ENCODE peak calls at places on chromosome 7, in five cellular contexts. I, M, H, R and K are unnamed samples. For H3K9me3 and H3K27me3, the result is how much of the 10 kb centered on the place peaks cover.

GRCh38 chr7:104943502-104944343 is 70.3 kb upstream of the KMT2E start:
- DNase-seq in I (peak), M (no peak), H (no peak), R (no peak), K (no peak)

GRCh38 chr7:1931951-1932270 is 261.8 kb downstream of the ELFN1 start:
- DNase-seq in I (no peak), M (no peak), H (no peak), R (no peak), K (no peak)

GRCh38 chr7:47885309-47886000 is 62.8 kb downstream of the PKD1L1 start:
- DNase-seq in I (peak), M (no peak), H (no peak), R (no peak), K (no peak)

GRCh38 chr7:100371561-100372171 is 1.6 kb upstream of the PILRA start:
- DNase-seq in I (no peak), M (no peak), H (no peak), R (no peak), K (no peak)

GRCh38 chr7:30727061-30727945 is 24.6 kb upstream of the INMT start:
- DNase-seq in I (no peak), M (no peak), H (peak), R (peak), K (no peak)

GRCh38 chr7:48837266-48837665 is 87.1 kb upstream of the CDC14C start:
- DNase-seq in I (no peak), M (no peak), H (no peak), R (no peak), K (no peak)

GRCh38 chr7:73623798-73624668 is at the start of gene MLXIPL:
- DNase-seq in I (peak), M (peak), H (no peak), R (peak), K (no peak)

GRCh38 chr7:101913247-101913721 is 95.9 kb downstream of the CUX1 start:
- DNase-seq in I (no peak), M (no peak), H (no peak), R (no peak), K (no peak)

GRCh38 chr7:140576589-140576988 is 64.0 kb downstream of the DENND2A start:
- DNase-seq in I (no peak), M (no peak), H (no peak), R (no peak), K (no peak)

GRCh38 chr7:150982348-150982747 is 4.2 kb upstream of the KCNH2 start:
- DNase-seq in I (peak), M (no peak), H (no peak), R (no peak), K (no peak)

GRCh38 chr7:101690061-101690460 is 61.0 kb upstream of the MYL10 start:
- DNase-seq in I (no peak), M (no peak), H (no peak), R (no peak), K (no peak)

GRCh38 chr7:13031481-13031880 is 344.0 kb downstream of the ARL4A start:
- DNase-seq in I (no peak), M (no peak), H (no peak), R (no peak), K (no peak)

GRCh38 chr7:152522551-152522950 is 86.7 kb upstream of the KMT2C start:
- DNase-seq in I (peak), M (no peak), H (no peak), R (no peak), K (no peak)

GRCh38 chr7:47934831-47935230 is 13.4 kb downstream of the PKD1L1 start:
- DNase-seq in I (no peak), M (no peak), H (no peak), R (no peak), K (no peak)

GRCh38 chr7:131071786-131072504 is 255.7 kb upstream of the MKLN1 start:
- DNase-seq in I (no peak), M (no peak), H (peak), R (no peak), K (peak)

GRCh38 chr7:120171406-120171805 is 101.6 kb upstream of the KCND2 start:
- DNase-seq in I (no peak), M (no peak), H (no peak), R (no peak), K (no peak)

GRCh38 chr7:105521027-105521730 is 892 bp downstream of the PUS7 start:
- DNase-seq in I (peak), M (peak), H (peak), R (no peak), K (peak)

GRCh38 chr7:75756340-75757297 is 15.4 kb downstream of the CCL26 start:
- DNase-seq in I (no peak), M (no peak), H (peak), R (no peak), K (no peak)

GRCh38 chr7:134502463-134502862 is 24.9 kb upstream of the AKR1B10 start:
- DNase-seq in I (peak), M (no peak), H (peak), R (no peak), K (peak)

GRCh38 chr7:129615018-129615417 is 3.5 kb downstream of the NRF1 start:
- DNase-seq in I (no peak), M (no peak), H (peak), R (no peak), K (no peak)

GRCh38 chr7:43593010-43593409 is 10.1 kb downstream of the STK17A start:
- DNase-seq in I (no peak), M (no peak), H (no peak), R (no peak), K (no peak)

GRCh38 chr7:147771344-147771743 is 819.2 kb upstream of the C7orf33 start:
- DNase-seq in I (no peak), M (no peak), H (no peak), R (no peak), K (no peak)

GRCh38 chr7:68043546-68043945 is 1046.9 kb downstream of the TYW1 start:
- DNase-seq in I (no peak), M (no peak), H (no peak), R (no peak), K (peak)

GRCh38 chr7:54705436-54705835 is 53.6 kb downstream of the SEC61G start:
- DNase-seq in I (no peak), M (no peak), H (peak), R (no peak), K (peak)

GRCh38 chr7:73520673-73521635 is 1.1 kb downstream of the BAZ1B start:
- DNase-seq in I (no peak), M (no peak), H (peak), R (no peak), K (no peak)

GRCh38 chr7:26959290-26959689 is 94.9 kb upstream of the SKAP2 start:
- DNase-seq in I (no peak), M (no peak), H (no peak), R (no peak), K (peak)

GRCh38 chr7:151707757-151708156 is 169.2 kb downstream of the PRKAG2 start:
- DNase-seq in I (no peak), M (no peak), H (no peak), R (no peak), K (no peak)

GRCh38 chr7:52088008-52088787 is 771.6 kb upstream of the COBL start:
- DNase-seq in I (peak), M (no peak), H (no peak), R (no peak), K (no peak)

GRCh38 chr7:20351901-20352300 is 21.2 kb downstream of the ITGB8 start:
- DNase-seq in I (no peak), M (no peak), H (peak), R (no peak), K (no peak)

GRCh38 chr7:84614821-84615506 is 420.4 kb upstream of the SEMA3A start:
- DNase-seq in I (no peak), M (no peak), H (no peak), R (no peak), K (no peak)

GRCh38 chr7:124720195-124720594 is 45.4 kb downstream of the GPR37 start:
- DNase-seq in I (no peak), M (no peak), H (peak), R (no peak), K (no peak)

GRCh38 chr7:124722292-124722691 is 43.3 kb downstream of the GPR37 start:
- DNase-seq in I (no peak), M (no peak), H (peak), R (no peak), K (no peak)

GRCh38 chr7:124716894-124717293 is 48.7 kb downstream of the GPR37 start:
- DNase-seq in I (no peak), M (no peak), H (no peak), R (no peak), K (no peak)

GRCh38 chr7:124723012-124723411 is 42.6 kb downstream of the GPR37 start:
- DNase-seq in I (no peak), M (no peak), H (peak), R (no peak), K (peak)

DNA sequence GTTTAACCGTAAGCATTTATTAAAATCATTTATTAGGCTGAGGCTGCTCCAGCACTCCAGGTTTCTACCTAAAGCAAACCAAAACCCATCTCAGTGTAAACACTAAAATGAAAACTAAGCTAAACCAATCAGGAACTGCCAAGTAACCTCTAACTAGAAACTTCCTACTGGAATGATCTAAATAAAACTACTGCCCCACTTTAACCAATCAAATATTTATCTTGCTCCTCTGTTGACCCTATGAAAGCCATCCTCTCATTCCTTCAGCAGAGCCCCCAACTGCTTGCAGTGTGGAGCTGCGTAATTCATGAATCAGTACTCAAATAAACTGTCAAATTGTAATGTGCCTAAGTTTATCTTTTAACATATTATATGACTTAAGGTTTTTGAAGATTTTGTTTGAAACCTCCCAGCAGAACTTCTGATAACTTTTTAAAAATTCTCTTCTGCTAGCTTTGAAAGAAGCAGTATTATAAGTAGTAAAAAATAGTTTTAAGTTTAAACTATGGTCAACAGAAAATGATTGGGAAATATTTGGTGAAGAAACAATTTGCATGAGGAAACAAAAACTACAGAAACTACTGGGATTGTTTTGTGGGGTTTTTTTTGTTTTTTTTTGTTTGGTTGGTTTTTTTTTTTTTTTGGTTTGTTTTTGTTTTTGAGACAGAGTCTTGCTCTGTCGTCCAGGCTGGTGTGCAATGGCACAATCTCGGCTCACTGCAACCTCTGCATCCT is 47.4 kb downstream of the GPR37 start:
- DNase-seq in I (no peak), M (no peak), H (peak), R (no peak), K (peak)
- H3K4me3 ChIP-seq in I (no peak), M (no peak), H (no peak), R (no peak), K (no peak)

GRCh38 chr7:79011921-79012320 is 441.5 kb downstream of the MAGI2 start:
- DNase-seq in I (no peak), M (no peak), H (no peak), R (no peak), K (no peak)

GRCh38 chr7:79008786-79009185 is 444.7 kb downstream of the MAGI2 start:
- DNase-seq in I (no peak), M (no peak), H (no peak), R (no peak), K (no peak)

DNA sequence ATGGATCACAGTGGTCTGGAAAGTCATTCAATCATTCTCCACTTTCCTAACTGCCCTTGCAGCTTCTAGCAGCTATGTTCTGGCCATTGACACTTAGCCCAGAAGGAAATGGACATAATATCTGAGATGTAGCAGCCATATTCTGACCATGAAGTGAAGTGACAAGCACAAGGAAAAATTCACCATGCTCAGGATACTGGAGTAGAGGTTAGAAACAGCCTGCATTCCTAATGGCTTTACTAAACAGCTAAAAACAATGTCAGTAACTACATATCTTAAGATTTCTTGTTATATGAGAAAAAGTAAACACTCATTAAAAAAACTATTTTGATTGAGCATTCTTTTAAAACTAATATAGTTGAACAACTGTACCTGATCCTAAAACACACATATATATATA is 443.8 kb downstream of the MAGI2 start:
- DNase-seq in I (no peak), M (no peak), H (peak), R (no peak), K (no peak)
- H3K9me3 ChIP-seq in I (under half), M (under half), H (under half), R (under half), K (under half)

GRCh38 chr7:32216759-32217158 is 146.6 kb upstream of the PDE1C start:
- DNase-seq in I (no peak), M (no peak), H (no peak), R (no peak), K (no peak)

GRCh38 chr7:32221056-32221455 is 150.8 kb upstream of the PDE1C start:
- DNase-seq in I (no peak), M (no peak), H (no peak), R (no peak), K (no peak)

GRCh38 chr7:32217841-32218467 is 147.7 kb upstream of the PDE1C start:
- DNase-seq in I (no peak), M (no peak), H (no peak), R (no peak), K (no peak)

GRCh38 chr7:32219416-32219815 is 149.2 kb upstream of the PDE1C start:
- DNase-seq in I (no peak), M (no peak), H (no peak), R (no peak), K (no peak)

GRCh38 chr7:32218741-32219283 is 148.6 kb upstream of the PDE1C start:
- DNase-seq in I (no peak), M (no peak), H (no peak), R (no peak), K (no peak)
- H3K27me3 ChIP-seq in I (under half), M (under half), H (under half), R (under half), K (under half)

DNA sequence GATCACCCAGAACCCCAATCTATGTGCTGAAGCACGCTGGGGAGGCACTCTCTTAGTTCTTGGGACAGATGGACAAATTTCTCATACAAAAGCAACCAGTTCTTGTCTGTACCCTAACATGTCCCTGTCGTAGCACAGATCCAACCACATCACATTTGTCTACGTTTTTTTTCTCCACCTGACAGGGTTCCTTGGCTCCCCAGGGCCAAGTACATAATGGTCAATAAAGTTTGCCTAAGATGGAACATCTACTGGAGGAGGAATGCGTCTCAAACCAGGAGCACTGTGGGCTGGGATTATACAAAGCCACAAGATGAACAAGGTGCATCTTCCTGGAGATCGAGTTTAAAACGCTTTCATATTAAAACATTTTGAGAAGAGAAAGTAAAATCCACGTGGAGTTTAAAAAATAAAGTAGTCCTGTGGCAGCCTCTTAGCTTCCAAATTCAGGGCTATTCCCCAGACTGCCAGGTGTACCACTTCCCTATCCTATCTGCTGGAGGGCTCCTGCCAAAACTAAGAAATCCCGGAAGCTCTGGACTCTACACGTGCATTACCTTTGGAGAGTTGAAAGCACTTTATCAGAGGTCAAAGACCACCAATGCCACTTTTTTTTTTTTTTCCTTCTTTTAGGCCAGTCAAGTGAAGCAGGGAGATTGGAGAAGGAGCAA is 1.4 kb downstream of the TMEM243 start:
- DNase-seq in I (no peak), M (no peak), H (no peak), R (no peak), K (no peak)
- H3K4me3 ChIP-seq in I (no peak), M (peak), H (peak), R (no peak), K (no peak)

GRCh38 chr7:42545049-42545724 is 308.2 kb upstream of the GLI3 start:
- DNase-seq in I (no peak), M (no peak), H (no peak), R (no peak), K (no peak)
- H3K9me3 ChIP-seq in I (under half), M (under half), H (under half), R (half or more), K (under half)

DNA sequence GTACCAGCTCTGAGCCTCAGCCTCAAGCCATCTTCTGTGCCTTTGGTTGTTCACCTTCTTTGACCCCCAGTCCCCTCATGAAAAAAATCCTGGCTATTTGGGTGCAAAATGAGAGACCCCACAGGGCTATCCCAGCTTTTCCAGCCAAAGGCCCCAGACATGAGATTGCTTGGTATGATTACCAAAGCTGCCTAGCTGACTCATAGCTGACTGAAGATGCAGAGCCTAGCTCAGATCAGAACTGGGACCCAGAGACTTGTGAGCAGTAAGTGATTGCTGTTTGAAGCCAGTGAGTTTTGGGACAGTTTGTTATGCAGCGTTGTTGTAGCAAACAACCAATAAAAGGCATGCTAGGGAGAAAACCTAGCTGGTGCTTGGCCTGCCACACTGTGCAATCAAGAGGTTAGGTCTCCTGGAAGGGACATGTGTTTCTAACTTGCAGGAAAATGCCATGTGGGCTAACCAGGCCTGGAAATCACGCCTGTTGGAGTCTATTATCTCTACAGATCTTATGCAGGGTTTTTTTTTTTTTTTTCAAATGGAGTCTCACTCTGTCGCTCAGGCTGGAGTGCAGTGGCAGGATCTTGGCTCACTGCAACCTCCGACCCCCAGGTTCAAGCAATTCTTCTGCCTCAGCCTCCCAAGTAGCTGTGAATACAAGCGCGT is 48.0 kb upstream of the DAGLB start:
- DNase-seq in I (no peak), M (no peak), H (peak), R (no peak), K (no peak)
- H3K27me3 ChIP-seq in I (under half), M (under half), H (under half), R (under half), K (under half)